ENCODE peak calls at places on chromosome 18, in ten cellular contexts. C is upper lobe of left lung, O is ovary, X is neural progenitor cell, N is sigmoid colon, D is IMR-90, B is endodermal cell, L is adrenal gland, G is A549, T is stomach. S is an unnamed sample. For H3K4me1, the result is how much of the 10 kb centered on the place peaks cover.

GRCh38 chr18:21513741-21514140 is 86.8 kb downstream of the ESCO1 start:
- DNase-seq in C (no peak), O (no peak), X (no peak), N (no peak), D (no peak), B (no peak), L (no peak), G (no peak), T (no peak), S (no peak)

GRCh38 chr18:70413455-70413854 is 124.6 kb downstream of the SOCS6 start:
- DNase-seq in C (no peak), O (no peak), X (no peak), N (no peak), D (no peak), B (no peak), L (no peak), G (no peak), T (no peak), S (no peak)

GRCh38 chr18:6682437-6683111 is 46.9 kb upstream of the ARHGAP28 start:
- DNase-seq in C (no peak), O (peak), X (no peak), N (peak), D (peak), B (no peak), L (no peak), G (no peak), T (peak), S (no peak)

GRCh38 chr18:28455971-28456370 is 279.0 kb upstream of the CDH2 start:
- DNase-seq in C (no peak), O (no peak), X (no peak), N (no peak), D (no peak), B (no peak), L (no peak), G (no peak), T (no peak), S (no peak)

GRCh38 chr18:35076126-35076525 is 34.9 kb downstream of the MAPRE2 start:
- DNase-seq in C (no peak), O (no peak), X (no peak), N (no peak), D (no peak), B (no peak), L (no peak), G (no peak), T (no peak), S (no peak)

GRCh38 chr18:36128907-36129299 is 237 bp downstream of the SLC39A6 start:
- DNase-seq in C (no peak), O (no peak), X (no peak), N (peak), D (no peak), B (no peak), L (no peak), G (no peak), T (no peak), S (no peak)

GRCh38 chr18:21997207-21998143 is 171.9 kb upstream of the GATA6 start:
- DNase-seq in C (no peak), O (no peak), X (peak), N (no peak), D (peak), B (peak), L (peak), G (peak), T (no peak), S (no peak)

GRCh38 chr18:55275042-55275897 is 312.7 kb downstream of the TCF4 start:
- DNase-seq in C (no peak), O (no peak), X (no peak), N (no peak), D (peak), B (no peak), L (peak), G (peak), T (no peak), S (no peak)

GRCh38 chr18:21218862-21219261 is 23.2 kb upstream of the GREB1L start:
- DNase-seq in C (no peak), O (no peak), X (no peak), N (no peak), D (no peak), B (peak), L (no peak), G (no peak), T (no peak), S (no peak)

GRCh38 chr18:79657342-79657996 is 22.1 kb upstream of the CTDP1 start:
- DNase-seq in C (peak), O (no peak), X (peak), N (no peak), D (no peak), B (peak), L (no peak), G (no peak), T (no peak), S (no peak)

GRCh38 chr18:45359275-45360009 is 255.8 kb upstream of the SLC14A2 start:
- DNase-seq in C (peak), O (no peak), X (no peak), N (no peak), D (no peak), B (peak), L (no peak), G (no peak), T (peak), S (no peak)

GRCh38 chr18:77762632-77763031 is 513.0 kb downstream of the GALR1 start:
- DNase-seq in C (no peak), O (no peak), X (peak), N (no peak), D (no peak), B (peak), L (no peak), G (no peak), T (no peak), S (no peak)
- H3K4me3 ChIP-seq in C (no peak), O (no peak), X (peak), N (no peak), D (no peak), B (peak), L (no peak), G (no peak), T (no peak), S (no peak)

GRCh38 chr18:73980289-73980979 is 167.2 kb downstream of the FBXO15 start:
- DNase-seq in C (no peak), O (no peak), X (peak), N (no peak), D (peak), B (peak), L (no peak), G (peak), T (no peak), S (peak)
- TF ChIP-seq CTCF in C (no peak), O (no peak), X (peak), N (no peak), D (peak), B (peak), L (peak), G (peak), T (no peak), S (peak)

DNA sequence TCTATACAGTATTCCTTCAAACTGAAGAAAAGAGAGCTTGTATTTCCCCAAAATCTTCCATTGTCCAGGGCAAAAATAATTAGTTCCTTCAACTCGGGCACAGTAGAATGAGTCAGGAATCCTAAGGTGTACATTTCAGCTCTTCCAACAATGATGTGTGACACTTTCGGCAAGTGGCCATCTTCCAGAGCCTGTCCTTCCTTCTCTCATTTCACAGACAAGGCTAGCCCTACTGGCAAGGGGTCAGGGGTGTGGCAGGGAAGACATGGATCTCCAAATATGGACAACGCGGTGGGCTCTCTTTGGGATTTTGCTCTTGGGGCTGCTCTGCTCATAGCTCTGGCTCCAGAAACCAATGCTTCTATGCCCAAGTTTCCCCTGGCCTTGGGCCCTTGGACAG is 6.0 kb downstream of the B4GALT6 start:
- DNase-seq in C (no peak), O (no peak), X (no peak), N (no peak), D (no peak), B (no peak), L (peak), G (no peak), T (no peak), S (no peak)
- H3K4me1 ChIP-seq in C (under half), O (under half), X (under half), N (under half), D (under half), B (under half), L (half or more), G (under half), T (under half), S (under half)

DNA sequence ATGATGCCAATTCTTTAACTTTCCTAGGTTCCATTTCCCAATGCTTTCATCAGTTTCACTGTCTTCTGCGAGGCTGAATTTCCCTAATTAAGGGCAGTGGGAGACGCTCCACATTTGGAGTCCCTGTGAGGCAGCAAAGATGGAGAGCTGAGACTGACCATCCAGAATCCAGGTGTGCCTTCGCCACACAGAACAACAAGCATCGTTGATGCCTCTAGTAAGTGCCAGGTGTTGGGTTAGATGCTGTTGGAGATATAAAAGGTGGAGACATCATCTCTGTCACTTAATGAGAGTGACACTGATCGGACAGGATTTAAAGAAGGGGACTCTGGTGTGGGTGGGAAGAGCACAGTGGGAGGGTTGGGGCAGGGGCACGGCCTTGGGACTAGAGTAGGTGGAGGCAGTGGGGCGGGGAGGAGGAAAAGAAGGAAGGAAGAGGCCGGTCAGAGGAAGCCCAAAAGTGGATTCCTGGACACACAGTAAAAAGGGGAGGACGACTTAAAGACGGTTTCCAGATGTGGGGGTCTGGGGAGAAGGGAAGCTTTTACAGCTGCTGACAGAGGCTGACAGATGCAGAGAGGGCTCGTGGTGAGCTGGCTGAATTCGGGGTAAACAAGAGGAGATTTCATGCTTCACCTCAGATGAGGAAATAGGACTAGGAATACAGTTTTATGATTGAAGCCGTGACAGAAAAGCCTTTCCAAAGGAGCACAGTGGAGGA is 113.0 kb downstream of the BCL2 start:
- DNase-seq in C (no peak), O (no peak), X (no peak), N (no peak), D (no peak), B (no peak), L (no peak), G (no peak), T (no peak), S (no peak)
- H3K4me3 ChIP-seq in C (no peak), O (no peak), X (no peak), N (no peak), D (no peak), B (no peak), L (no peak), G (no peak), T (no peak), S (no peak)

GRCh38 chr18:43422483-43422882 is 145.2 kb upstream of the SYT4 start:
- DNase-seq in C (no peak), O (no peak), X (peak), N (no peak), D (no peak), B (peak), L (peak), G (peak), T (no peak), S (no peak)
- TF ChIP-seq CTCF in C (no peak), O (no peak), X (peak), N (no peak), D (no peak), B (peak), L (no peak), G (no peak), T (no peak), S (no peak)

DNA sequence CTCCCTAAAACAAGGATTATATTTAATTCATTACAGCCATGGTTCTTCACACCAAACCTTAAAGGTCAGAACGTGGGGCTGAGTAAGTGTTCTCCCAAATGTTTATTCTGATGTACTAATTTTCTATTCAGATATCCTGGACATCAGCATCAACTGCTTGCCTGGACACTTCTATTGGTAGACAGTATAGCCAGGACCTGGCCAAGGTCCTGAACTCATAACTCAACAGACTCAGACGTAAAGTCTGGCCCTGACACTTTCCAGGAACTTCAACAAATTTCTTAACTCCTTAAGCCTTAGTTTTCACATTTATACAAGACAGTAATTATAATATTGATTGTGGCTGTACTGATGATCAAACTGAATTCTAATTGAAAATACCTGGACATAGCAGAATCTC is 89.1 kb downstream of the AKAIN1 start:
- DNase-seq in C (no peak), O (no peak), X (peak), N (no peak), D (no peak), B (no peak), L (no peak), G (no peak), T (no peak), S (no peak)
- H3K4me1 ChIP-seq in C (under half), O (under half), X (under half), N (under half), D (under half), B (under half), L (under half), G (under half), T (under half), S (under half)

GRCh38 chr18:57433492-57434176 is 1.5 kb upstream of the ONECUT2 start:
- DNase-seq in C (no peak), O (no peak), X (no peak), N (no peak), D (no peak), B (no peak), L (peak), G (peak), T (no peak), S (no peak)
- H3K4me3 ChIP-seq in C (no peak), O (no peak), X (peak), N (no peak), D (no peak), B (peak), L (no peak), G (peak), T (no peak), S (no peak)

GRCh38 chr18:59056706-59057492 is 82.8 kb upstream of the SEC11C start:
- DNase-seq in C (no peak), O (peak), X (peak), N (peak), D (peak), B (peak), L (peak), G (peak), T (peak), S (peak)
- TF ChIP-seq CTCF in C (peak), O (peak), X (peak), N (peak), D (peak), B (peak), L (peak), G (peak), T (peak), S (peak)